ENCODE peak calls at places on chromosomes 1 and 21, in nine cellular contexts. V is spleen; D is ascending aorta; K is A549; O is activated CD8-positive, alpha-beta T cell treated with anti-CD3 and anti-CD28 coated beads for 36 hours; X is brain microvascular endothelial cell; U is choroid plexus epithelial cell; M is NB4; G is GM20000. P is an unnamed sample.

GRCh38 chr1:23449918-23450317 is 25.4 kb upstream of the TCEA3 start:
- DNase-seq in V (no peak), D (no peak), K (no peak), O (no peak), X (no peak), U (no peak), M (no peak), G (no peak), P (no peak)

GRCh38 chr21:43733529-43734071 is 14.7 kb downstream of the PDXK start:
- DNase-seq in V (no peak), D (no peak), K (no peak), O (peak), X (no peak), U (peak), M (no peak), G (no peak), P (no peak)

GRCh38 chr1:245156736-245157505 is 2.1 kb downstream of the KIF26B start:
- DNase-seq in V (no peak), D (no peak), K (peak), O (peak), X (peak), U (peak), M (peak), G (peak), P (no peak)

GRCh38 chr1:18182518-18183160 is 75.0 kb downstream of the IGSF21 start:
- DNase-seq in V (no peak), D (peak), K (no peak), O (no peak), X (peak), U (no peak), M (peak), G (no peak), P (no peak)

GRCh38 chr1:20143734-20144565 is 4.8 kb downstream of the PLA2G2F start:
- DNase-seq in V (no peak), D (no peak), K (no peak), O (no peak), X (no peak), U (no peak), M (no peak), G (no peak), P (no peak)

GRCh38 chr1:182782587-182782913 is 7.0 kb upstream of the NPL start:
- DNase-seq in V (no peak), D (no peak), K (no peak), O (no peak), X (no peak), U (no peak), M (no peak), G (no peak), P (no peak)

GRCh38 chr1:97647776-97648175 is 273.1 kb downstream of the DPYD start:
- DNase-seq in V (no peak), D (no peak), K (no peak), O (no peak), X (no peak), U (peak), M (no peak), G (no peak), P (no peak)

GRCh38 chr21:45041351-45041805 is 33.0 kb upstream of the ADARB1 start:
- DNase-seq in V (peak), D (peak), K (no peak), O (no peak), X (peak), U (peak), M (peak), G (no peak), P (no peak)

GRCh38 chr1:32939655-32940371 is 24.8 kb downstream of the RNF19B start:
- DNase-seq in V (no peak), D (no peak), K (no peak), O (peak), X (peak), U (peak), M (peak), G (no peak), P (no peak)

GRCh38 chr21:32538147-32538792 is 47.1 kb downstream of the TCP10L start:
- DNase-seq in V (no peak), D (no peak), K (no peak), O (peak), X (no peak), U (peak), M (peak), G (no peak), P (no peak)

GRCh38 chr1:184386271-184387068 is at the start of gene C1orf21:
- DNase-seq in V (peak), D (peak), K (peak), O (peak), X (peak), U (peak), M (peak), G (peak), P (peak)

GRCh38 chr1:57164584-57164983 is 198.8 kb upstream of the C8B start:
- DNase-seq in V (no peak), D (no peak), K (no peak), O (no peak), X (no peak), U (no peak), M (no peak), G (no peak), P (no peak)

GRCh38 chr1:110171134-110171733 is 20.9 kb downstream of the SLC6A17 start:
- DNase-seq in V (no peak), D (no peak), K (no peak), O (no peak), X (no peak), U (no peak), M (no peak), G (no peak), P (no peak)

GRCh38 chr1:19113362-19114092 is 96.5 kb downstream of the UBR4 start:
- DNase-seq in V (no peak), D (no peak), K (peak), O (peak), X (peak), U (peak), M (peak), G (peak), P (no peak)

GRCh38 chr1:109704173-109704572 is 7.9 kb upstream of the GSTM5 start:
- DNase-seq in V (no peak), D (no peak), K (no peak), O (no peak), X (no peak), U (no peak), M (peak), G (no peak), P (no peak)

GRCh38 chr21:29377266-29377665 is 78.5 kb downstream of the BACH1 start:
- DNase-seq in V (no peak), D (no peak), K (no peak), O (no peak), X (no peak), U (no peak), M (no peak), G (no peak), P (no peak)
- TF ChIP-seq CTCF in V (no peak), D (no peak), K (no peak), O (no peak), X (no peak), U (no peak), M (no peak), G (no peak), P (no peak)

DNA sequence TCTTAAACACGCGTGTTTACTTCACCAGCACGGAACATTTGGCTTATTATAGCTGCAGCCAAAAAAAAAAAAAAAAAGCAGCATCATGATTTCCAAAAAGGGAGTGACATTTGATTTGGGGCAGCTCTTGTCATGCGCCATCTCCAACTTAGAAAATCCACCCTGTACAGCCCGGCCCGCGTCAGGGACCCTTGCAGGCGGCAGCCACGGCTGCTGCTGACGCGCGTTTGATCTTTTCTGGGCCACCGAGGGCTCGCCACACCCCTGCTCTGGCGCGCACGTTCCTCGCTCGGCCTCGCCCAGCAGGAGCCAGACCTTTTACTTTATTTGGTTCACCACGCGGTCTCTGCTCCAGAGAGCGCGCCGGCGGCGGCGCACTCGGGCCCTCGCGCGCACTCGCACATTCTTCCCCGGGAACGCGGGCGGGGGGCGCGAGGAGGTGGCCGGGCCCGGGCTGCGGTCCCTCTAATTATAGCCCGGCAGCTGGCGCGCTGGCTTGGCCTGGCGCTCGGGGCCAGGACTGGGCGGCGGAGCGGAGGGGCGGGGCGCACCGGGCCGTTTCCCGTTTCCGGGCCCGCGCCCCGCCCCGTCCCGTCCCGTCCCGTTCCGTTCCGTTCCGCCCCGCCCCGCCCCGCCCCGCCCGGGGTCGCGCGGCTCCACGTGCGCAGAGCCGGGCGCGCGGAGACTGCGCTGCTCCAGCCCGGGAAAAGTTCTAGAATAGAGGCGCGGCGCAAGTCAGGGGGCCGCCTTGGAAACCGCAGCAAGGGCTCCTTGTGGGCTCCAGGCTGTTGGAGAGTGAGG is 10.2 kb downstream of the IRF2BP2 start:
- DNase-seq in V (peak), D (peak), K (peak), O (peak), X (peak), U (peak), M (peak), G (peak), P (peak)
- TF ChIP-seq CTCF in V (no peak), D (no peak), K (peak), O (no peak), X (peak), U (no peak), M (no peak), G (no peak), P (peak)

GRCh38 chr1:208036177-208036808 is 125.4 kb upstream of the CD34 start:
- DNase-seq in V (no peak), D (no peak), K (peak), O (no peak), X (peak), U (peak), M (peak), G (peak), P (no peak)
- TF ChIP-seq CTCF in V (no peak), D (no peak), K (peak), O (no peak), X (peak), U (peak), M (no peak), G (peak), P (peak)

GRCh38 chr1:154730251-154730650 is 122.3 kb upstream of the ADAR start:
- DNase-seq in V (no peak), D (no peak), K (peak), O (no peak), X (peak), U (peak), M (no peak), G (no peak), P (no peak)
- TF ChIP-seq CTCF in V (no peak), D (no peak), K (no peak), O (no peak), X (no peak), U (no peak), M (no peak), G (no peak), P (no peak)